ENCODE peak calls at places on chromosomes 5 and 9, in ten cellular contexts. O is upper lobe of left lung, C is endothelial cell of umbilical vein, M is tibial nerve, Y is HepG2, L is right lobe of liver, G is adrenal gland, I is A549, K is prostate gland, P is IMR-90. B is an unnamed sample. For H3K4me1, the result is how much of the 10 kb centered on the place peaks cover.

GRCh38 chr5:94471496-94471895 is 146.9 kb downstream of the KIAA0825 start:
- DNase-seq in O (no peak), C (peak), M (no peak), Y (no peak), L (no peak), G (no peak), I (no peak), K (no peak), P (no peak), B (no peak)

GRCh38 chr9:1454211-1454979 is 404.2 kb downstream of the DMRT2 start:
- DNase-seq in O (no peak), C (no peak), M (peak), Y (peak), L (no peak), G (no peak), I (no peak), K (no peak), P (no peak), B (no peak)

GRCh38 chr5:73391441-73391871 is 57.1 kb downstream of the FOXD1 start:
- DNase-seq in O (no peak), C (no peak), M (no peak), Y (no peak), L (no peak), G (no peak), I (no peak), K (no peak), P (peak), B (no peak)

GRCh38 chr5:167688331-167688730 is 603.1 kb upstream of the WWC1 start:
- DNase-seq in O (no peak), C (no peak), M (peak), Y (no peak), L (no peak), G (no peak), I (no peak), K (no peak), P (no peak), B (no peak)

GRCh38 chr9:124887832-124888231 is 25.9 kb downstream of the ARPC5L start:
- DNase-seq in O (no peak), C (no peak), M (no peak), Y (no peak), L (no peak), G (no peak), I (no peak), K (no peak), P (no peak), B (no peak)

GRCh38 chr9:109912726-109913460 is 132.9 kb downstream of the PALM2AKAP2 start:
- DNase-seq in O (no peak), C (peak), M (no peak), Y (no peak), L (no peak), G (no peak), I (no peak), K (no peak), P (peak), B (no peak)

GRCh38 chr9:85727500-85727899 is 14.3 kb downstream of the AGTPBP1 start:
- DNase-seq in O (no peak), C (no peak), M (no peak), Y (peak), L (no peak), G (no peak), I (no peak), K (no peak), P (no peak), B (no peak)

GRCh38 chr9:110745656-110746055 is 77.1 kb downstream of the MUSK start:
- DNase-seq in O (no peak), C (no peak), M (no peak), Y (no peak), L (no peak), G (no peak), I (no peak), K (peak), P (peak), B (no peak)

GRCh38 chr9:78032599-78033457 is 1.2 kb upstream of the GNAQ start:
- DNase-seq in O (no peak), C (peak), M (no peak), Y (no peak), L (no peak), G (no peak), I (no peak), K (no peak), P (no peak), B (no peak)

GRCh38 chr9:111298831-111299603 is 31.0 kb downstream of the OR2K2 start:
- DNase-seq in O (no peak), C (peak), M (peak), Y (peak), L (no peak), G (peak), I (peak), K (peak), P (peak), B (no peak)

GRCh38 chr5:31853398-31854135 is 214.6 kb downstream of the PDZD2 start:
- DNase-seq in O (peak), C (no peak), M (no peak), Y (no peak), L (no peak), G (no peak), I (no peak), K (peak), P (no peak), B (no peak)

GRCh38 chr5:157193699-157194424 is 13.2 kb downstream of the ITK start:
- DNase-seq in O (no peak), C (no peak), M (no peak), Y (no peak), L (no peak), G (no peak), I (no peak), K (no peak), P (no peak), B (no peak)

GRCh38 chr5:172640822-172641358 is at the start of gene NEURL1B:
- DNase-seq in O (peak), C (peak), M (peak), Y (peak), L (peak), G (peak), I (peak), K (peak), P (peak), B (no peak)

GRCh38 chr9:129352157-129352870 is 174.3 kb upstream of the IER5L start:
- DNase-seq in O (no peak), C (no peak), M (peak), Y (no peak), L (peak), G (no peak), I (no peak), K (no peak), P (no peak), B (no peak)

GRCh38 chr5:175694371-175695160 is 36.7 kb downstream of the HRH2 start:
- DNase-seq in O (no peak), C (no peak), M (no peak), Y (no peak), L (no peak), G (no peak), I (no peak), K (no peak), P (no peak), B (no peak)

GRCh38 chr9:133360400-133361393 is 4.3 kb downstream of the SURF2 start:
- DNase-seq in O (no peak), C (no peak), M (no peak), Y (no peak), L (no peak), G (no peak), I (no peak), K (no peak), P (no peak), B (no peak)

GRCh38 chr9:109934499-109935214 is 154.7 kb downstream of the PALM2AKAP2 start:
- DNase-seq in O (no peak), C (no peak), M (no peak), Y (no peak), L (no peak), G (no peak), I (no peak), K (no peak), P (peak), B (no peak)

GRCh38 chr9:119839888-119840287 is 470.7 kb upstream of the BRINP1 start:
- DNase-seq in O (no peak), C (no peak), M (no peak), Y (no peak), L (no peak), G (no peak), I (no peak), K (no peak), P (no peak), B (no peak)

GRCh38 chr5:128015978-128016377 is 67.6 kb upstream of the SLC12A2 start:
- DNase-seq in O (no peak), C (peak), M (no peak), Y (no peak), L (no peak), G (no peak), I (no peak), K (no peak), P (peak), B (no peak)

GRCh38 chr5:7321724-7322123 is 74.2 kb upstream of the ADCY2 start:
- DNase-seq in O (no peak), C (no peak), M (peak), Y (no peak), L (no peak), G (no peak), I (no peak), K (no peak), P (no peak), B (no peak)

GRCh38 chr9:95043826-95044225 is 273.7 kb downstream of the FANCC start:
- DNase-seq in O (no peak), C (no peak), M (no peak), Y (no peak), L (no peak), G (no peak), I (peak), K (no peak), P (no peak), B (no peak)

GRCh38 chr5:54361683-54362411 is 51.5 kb upstream of the ARL15 start:
- DNase-seq in O (no peak), C (no peak), M (no peak), Y (no peak), L (no peak), G (no peak), I (no peak), K (no peak), P (no peak), B (no peak)

GRCh38 chr9:123099042-123099441 is 65.6 kb downstream of the GPR21 start:
- DNase-seq in O (no peak), C (no peak), M (no peak), Y (no peak), L (no peak), G (no peak), I (no peak), K (no peak), P (no peak), B (no peak)

GRCh38 chr9:137406876-137407589 is 15.9 kb downstream of the EXD3 start:
- DNase-seq in O (peak), C (peak), M (no peak), Y (peak), L (peak), G (peak), I (peak), K (peak), P (peak), B (no peak)

GRCh38 chr5:173855162-173855994 is 32.8 kb upstream of the CPEB4 start:
- DNase-seq in O (no peak), C (no peak), M (no peak), Y (no peak), L (no peak), G (no peak), I (no peak), K (no peak), P (no peak), B (no peak)

GRCh38 chr9:2227468-2227867 is 212.3 kb downstream of the SMARCA2 start:
- DNase-seq in O (no peak), C (peak), M (no peak), Y (no peak), L (no peak), G (peak), I (no peak), K (no peak), P (peak), B (no peak)

GRCh38 chr9:136820947-136821332 is 13.2 kb downstream of the RABL6 start:
- DNase-seq in O (no peak), C (peak), M (no peak), Y (no peak), L (no peak), G (no peak), I (no peak), K (no peak), P (no peak), B (no peak)

GRCh38 chr5:178580556-178580955 is 9.6 kb downstream of the COL23A1 start:
- DNase-seq in O (no peak), C (no peak), M (no peak), Y (no peak), L (no peak), G (no peak), I (no peak), K (no peak), P (no peak), B (peak)

GRCh38 chr5:76474377-76474776 is 71.3 kb downstream of the IQGAP2 start:
- DNase-seq in O (no peak), C (no peak), M (no peak), Y (no peak), L (no peak), G (no peak), I (no peak), K (no peak), P (no peak), B (no peak)

GRCh38 chr5:56147679-56148230 is 85.4 kb downstream of the ANKRD55 start:
- DNase-seq in O (no peak), C (no peak), M (no peak), Y (no peak), L (no peak), G (no peak), I (no peak), K (no peak), P (no peak), B (no peak)

GRCh38 chr9:106621299-106621920 is 241.6 kb upstream of the ZNF462 start:
- DNase-seq in O (no peak), C (no peak), M (no peak), Y (no peak), L (no peak), G (no peak), I (no peak), K (no peak), P (no peak), B (no peak)

GRCh38 chr9:34250721-34251120 is 71.9 kb downstream of the UBAP1 start:
- DNase-seq in O (no peak), C (no peak), M (no peak), Y (no peak), L (no peak), G (no peak), I (no peak), K (no peak), P (no peak), B (no peak)

GRCh38 chr9:78011037-78011436 is 20.6 kb downstream of the GNAQ start:
- DNase-seq in O (no peak), C (no peak), M (no peak), Y (no peak), L (no peak), G (no peak), I (no peak), K (no peak), P (no peak), B (no peak)

DNA sequence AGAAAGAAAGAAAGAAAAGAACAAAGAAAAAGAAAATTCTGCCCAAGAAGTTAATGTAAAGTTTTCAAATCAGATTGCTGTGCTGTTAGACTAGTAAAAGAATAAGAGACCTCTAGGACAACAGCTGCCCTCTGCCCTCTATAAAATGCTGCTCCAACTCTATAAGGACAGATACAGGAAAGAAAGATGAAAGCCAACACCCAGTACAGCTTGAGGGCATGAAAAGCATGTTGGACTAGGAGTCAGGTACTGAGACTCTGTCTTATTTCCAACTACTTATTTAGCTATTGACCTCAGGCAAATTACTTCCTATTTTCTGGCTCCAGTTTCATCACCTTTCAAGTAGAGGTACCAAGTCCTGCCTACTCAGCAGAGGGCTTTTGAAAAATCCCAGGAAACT is 5.8 kb downstream of the HBEGF start:
- DNase-seq in O (no peak), C (no peak), M (no peak), Y (no peak), L (no peak), G (no peak), I (no peak), K (no peak), P (no peak), B (no peak)
- H3K4me1 ChIP-seq in O (under half), C (half or more), M (half or more), Y (under half), L (under half), G (under half), I (under half), K (under half), P (under half), B (under half)

GRCh38 chr5:43636076-43636475 is 33.1 kb downstream of the NNT start:
- DNase-seq in O (no peak), C (no peak), M (no peak), Y (no peak), L (no peak), G (no peak), I (no peak), K (no peak), P (no peak), B (no peak)

GRCh38 chr5:43635374-43635773 is 32.4 kb downstream of the NNT start:
- DNase-seq in O (no peak), C (no peak), M (no peak), Y (no peak), L (no peak), G (no peak), I (no peak), K (no peak), P (peak), B (no peak)

GRCh38 chr5:43637416-43637815 is 34.4 kb downstream of the NNT start:
- DNase-seq in O (no peak), C (no peak), M (no peak), Y (no peak), L (no peak), G (no peak), I (no peak), K (no peak), P (no peak), B (no peak)

GRCh38 chr5:43631182-43631910 is 28.4 kb downstream of the NNT start:
- DNase-seq in O (peak), C (peak), M (peak), Y (peak), L (peak), G (peak), I (peak), K (peak), P (peak), B (no peak)

GRCh38 chr5:43634621-43635020 is 31.6 kb downstream of the NNT start:
- DNase-seq in O (no peak), C (no peak), M (no peak), Y (no peak), L (no peak), G (no peak), I (no peak), K (no peak), P (no peak), B (no peak)
- H3K27ac ChIP-seq in O (no peak), C (no peak), M (no peak), Y (no peak), L (no peak), G (no peak), I (no peak), K (no peak), P (no peak), B (no peak)

DNA sequence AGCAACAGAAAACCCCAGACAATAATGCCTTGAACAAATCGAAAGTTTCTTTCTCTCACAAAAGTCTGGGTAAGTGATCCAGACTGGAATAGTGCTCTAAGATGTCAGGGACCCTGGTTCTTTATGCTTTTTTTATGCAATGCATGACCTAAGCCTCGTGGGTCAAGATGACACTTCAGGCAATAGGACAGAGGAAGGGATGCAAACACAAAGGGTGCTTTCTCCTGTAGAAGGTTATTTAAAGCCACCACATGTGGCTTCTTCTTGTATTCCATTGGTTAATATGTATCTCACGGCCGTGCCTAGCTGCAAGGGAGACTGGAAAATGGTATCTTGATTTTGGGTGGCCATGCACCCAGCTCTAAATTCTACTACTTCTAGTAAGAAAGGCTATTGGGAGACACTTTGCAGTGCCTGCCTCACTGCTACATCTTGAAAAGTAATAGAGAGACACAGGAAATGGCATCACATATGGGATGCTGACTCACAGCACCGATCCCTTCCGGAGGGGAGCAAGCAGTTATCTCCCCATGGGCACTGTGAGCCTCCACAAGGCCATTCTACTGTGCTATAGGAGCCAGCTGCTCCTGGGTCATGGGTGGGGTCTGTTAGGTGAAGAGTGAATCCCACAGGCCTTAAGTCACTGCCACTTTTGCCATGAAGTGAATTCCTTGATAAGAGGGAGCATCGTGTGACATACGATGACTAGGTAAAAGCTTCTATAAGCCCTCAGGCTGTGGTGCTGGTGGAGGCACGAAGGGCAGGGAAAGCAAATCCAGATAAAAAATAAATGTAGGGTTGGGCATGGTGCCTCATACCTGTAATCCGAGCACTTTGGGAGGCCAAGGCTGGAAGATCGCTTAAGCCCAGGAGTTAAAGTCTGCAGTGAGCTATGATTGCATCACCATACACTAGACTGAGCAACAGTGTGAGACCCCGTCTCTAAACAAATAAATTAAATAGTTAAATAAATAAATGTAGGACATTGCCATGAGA is 32.5 kb upstream of the RAB14 start:
- DNase-seq in O (peak), C (no peak), M (no peak), Y (no peak), L (no peak), G (no peak), I (no peak), K (no peak), P (peak), B (no peak)
- TF ChIP-seq POLR2A in O (no peak), C (no peak), M (no peak), Y (no peak), L (no peak), G (no peak), I (no peak), K (no peak), P (no peak), B (no peak)

GRCh38 chr5:469752-470483 is 26.9 kb downstream of the EXOC3 start:
- DNase-seq in O (no peak), C (no peak), M (no peak), Y (no peak), L (peak), G (no peak), I (no peak), K (no peak), P (no peak), B (no peak)

GRCh38 chr5:472076-472655 is 29.2 kb downstream of the EXOC3 start:
- DNase-seq in O (no peak), C (peak), M (no peak), Y (no peak), L (peak), G (peak), I (no peak), K (no peak), P (no peak), B (no peak)

GRCh38 chr5:472656-473343 is 29.8 kb downstream of the EXOC3 start:
- DNase-seq in O (peak), C (peak), M (peak), Y (peak), L (peak), G (peak), I (peak), K (peak), P (peak), B (no peak)

GRCh38 chr5:470961-471749 is 28.2 kb downstream of the EXOC3 start:
- DNase-seq in O (no peak), C (no peak), M (no peak), Y (no peak), L (peak), G (no peak), I (no peak), K (no peak), P (no peak), B (no peak)

GRCh38 chr5:471750-472058 is 28.7 kb downstream of the EXOC3 start:
- DNase-seq in O (no peak), C (no peak), M (no peak), Y (no peak), L (no peak), G (no peak), I (no peak), K (no peak), P (no peak), B (no peak)
- H3K4me1 ChIP-seq in O (under half), C (under half), M (under half), Y (under half), L (under half), G (under half), I (under half), K (under half), P (under half), B (under half)

GRCh38 chr5:9898319-9898718 is 268.2 kb upstream of the TAS2R1 start:
- DNase-seq in O (peak), C (no peak), M (no peak), Y (peak), L (no peak), G (peak), I (peak), K (peak), P (peak), B (no peak)

GRCh38 chr5:9905661-9906060 is 275.5 kb upstream of the TAS2R1 start:
- DNase-seq in O (no peak), C (no peak), M (no peak), Y (no peak), L (no peak), G (no peak), I (no peak), K (no peak), P (no peak), B (no peak)

GRCh38 chr5:9903806-9904205 is 273.7 kb upstream of the TAS2R1 start:
- DNase-seq in O (no peak), C (no peak), M (no peak), Y (no peak), L (no peak), G (no peak), I (no peak), K (no peak), P (peak), B (no peak)
- H3K27ac ChIP-seq in O (no peak), C (no peak), M (no peak), Y (no peak), L (no peak), G (no peak), I (no peak), K (no peak), P (no peak), B (no peak)

GRCh38 chr5:89265511-89266169 is 382.7 kb upstream of the MEF2C start:
- DNase-seq in O (no peak), C (no peak), M (no peak), Y (no peak), L (no peak), G (no peak), I (no peak), K (no peak), P (peak), B (no peak)
- TF ChIP-seq POLR2A in O (no peak), C (no peak), M (no peak), Y (no peak), L (no peak), G (no peak), I (no peak), K (no peak), P (no peak), B (no peak)

B was measured in vagina.